ENCODE peak calls at places on chromosomes 5 and 9, in ten cellular contexts. J is suprapubic skin, C is ovary, E is endothelial cell of umbilical vein, I is stomach, W is body of pancreas, T is IMR-90, Z is transverse colon, H is vagina, S is testis. A is an unnamed sample. For H3K9me3, the result is how much of the 10 kb centered on the place peaks cover.

GRCh38 chr5:149325166-149325735 is 20.0 kb upstream of the GRPEL2 start:
- DNase-seq in J (no peak), C (no peak), E (no peak), I (no peak), W (no peak), T (peak), Z (no peak), H (no peak), S (no peak), A (no peak)

GRCh38 chr5:126366199-126366560 is 57.0 kb upstream of the GRAMD2B start:
- DNase-seq in J (no peak), C (no peak), E (no peak), I (no peak), W (no peak), T (no peak), Z (no peak), H (no peak), S (no peak), A (no peak)

GRCh38 chr5:68295772-68296171 is 80.2 kb downstream of the PIK3R1 start:
- DNase-seq in J (no peak), C (no peak), E (no peak), I (no peak), W (no peak), T (no peak), Z (no peak), H (no peak), S (no peak), A (peak)

GRCh38 chr9:126144617-126145456 is 181.8 kb upstream of the MVB12B start:
- DNase-seq in J (no peak), C (no peak), E (no peak), I (peak), W (no peak), T (no peak), Z (no peak), H (peak), S (peak), A (no peak)

GRCh38 chr5:83255268-83255667 is 177.9 kb downstream of the XRCC4 start:
- DNase-seq in J (no peak), C (no peak), E (no peak), I (no peak), W (no peak), T (peak), Z (no peak), H (no peak), S (no peak), A (no peak)

GRCh38 chr9:8486095-8486494 is 686.5 kb upstream of the DMAC1 start:
- DNase-seq in J (no peak), C (peak), E (peak), I (peak), W (peak), T (no peak), Z (peak), H (no peak), S (peak), A (peak)

GRCh38 chr5:163880307-163880706 is 374.9 kb downstream of the MAT2B start:
- DNase-seq in J (no peak), C (no peak), E (no peak), I (no peak), W (no peak), T (peak), Z (no peak), H (no peak), S (no peak), A (no peak)

GRCh38 chr9:124776952-124777645 is at the start of gene OLFML2A:
- DNase-seq in J (no peak), C (peak), E (no peak), I (no peak), W (no peak), T (no peak), Z (peak), H (no peak), S (peak), A (peak)

GRCh38 chr9:96256800-96257199 is 45.2 kb downstream of the HSD17B3 start:
- DNase-seq in J (no peak), C (no peak), E (peak), I (no peak), W (no peak), T (peak), Z (no peak), H (no peak), S (no peak), A (no peak)

GRCh38 chr5:65356274-65356673 is 125.4 kb downstream of the ADAMTS6 start:
- DNase-seq in J (no peak), C (no peak), E (no peak), I (no peak), W (no peak), T (no peak), Z (no peak), H (no peak), S (no peak), A (no peak)

GRCh38 chr9:119844431-119844830 is 475.2 kb upstream of the BRINP1 start:
- DNase-seq in J (no peak), C (no peak), E (no peak), I (no peak), W (no peak), T (no peak), Z (no peak), H (no peak), S (no peak), A (no peak)

GRCh38 chr9:70044450-70045307 is 1.0 kb downstream of the MAMDC2 start:
- DNase-seq in J (no peak), C (peak), E (peak), I (peak), W (peak), T (peak), Z (no peak), H (no peak), S (peak), A (peak)

GRCh38 chr9:88660611-88661010 is 125.6 kb downstream of the NXNL2 start:
- DNase-seq in J (no peak), C (no peak), E (peak), I (no peak), W (no peak), T (peak), Z (no peak), H (no peak), S (peak), A (peak)

GRCh38 chr5:132369471-132370240 is at the start of gene SLC22A5:
- DNase-seq in J (no peak), C (peak), E (peak), I (peak), W (peak), T (peak), Z (peak), H (peak), S (peak), A (peak)

GRCh38 chr5:81718300-81718699 is 32.6 kb downstream of the SSBP2 start:
- DNase-seq in J (no peak), C (no peak), E (peak), I (no peak), W (no peak), T (no peak), Z (no peak), H (no peak), S (no peak), A (no peak)

GRCh38 chr5:112917453-112918005 is 4.5 kb downstream of the REEP5 start:
- DNase-seq in J (no peak), C (no peak), E (no peak), I (no peak), W (no peak), T (peak), Z (no peak), H (no peak), S (no peak), A (no peak)

GRCh38 chr5:132692632-132692967 is 18.8 kb downstream of the IL4 start:
- DNase-seq in J (no peak), C (no peak), E (no peak), I (no peak), W (no peak), T (no peak), Z (no peak), H (no peak), S (no peak), A (no peak)

GRCh38 chr9:108094676-108094993 is 605.1 kb upstream of the KLF4 start:
- DNase-seq in J (no peak), C (no peak), E (no peak), I (no peak), W (no peak), T (peak), Z (no peak), H (no peak), S (no peak), A (no peak)

GRCh38 chr9:116174347-116174746 is 20.8 kb downstream of the PAPPA start:
- DNase-seq in J (no peak), C (no peak), E (no peak), I (no peak), W (no peak), T (peak), Z (no peak), H (no peak), S (no peak), A (no peak)

GRCh38 chr5:72511371-72512178 is 4.4 kb upstream of the ZNF366 start:
- DNase-seq in J (no peak), C (no peak), E (peak), I (no peak), W (no peak), T (peak), Z (no peak), H (no peak), S (no peak), A (no peak)

GRCh38 chr5:122937914-122938313 is 92.5 kb downstream of the SNX24 start:
- DNase-seq in J (no peak), C (no peak), E (peak), I (peak), W (peak), T (no peak), Z (peak), H (no peak), S (peak), A (peak)

GRCh38 chr5:7576023-7576715 is 180.2 kb downstream of the ADCY2 start:
- DNase-seq in J (no peak), C (no peak), E (no peak), I (no peak), W (no peak), T (no peak), Z (peak), H (no peak), S (no peak), A (peak)

GRCh38 chr5:3024126-3024525 is 272.6 kb upstream of the IRX2 start:
- DNase-seq in J (no peak), C (no peak), E (no peak), I (no peak), W (no peak), T (no peak), Z (no peak), H (peak), S (no peak), A (no peak)

GRCh38 chr5:43150075-43150474 is 29.4 kb downstream of the ZNF131 start:
- DNase-seq in J (no peak), C (no peak), E (no peak), I (no peak), W (no peak), T (no peak), Z (no peak), H (no peak), S (no peak), A (no peak)

GRCh38 chr9:136725612-136726011 is 13.2 kb downstream of the DIPK1B start:
- DNase-seq in J (no peak), C (no peak), E (peak), I (no peak), W (no peak), T (peak), Z (no peak), H (no peak), S (no peak), A (no peak)

GRCh38 chr9:129069128-129069824 is 11.6 kb upstream of the DOLPP1 start:
- DNase-seq in J (no peak), C (no peak), E (no peak), I (peak), W (peak), T (no peak), Z (peak), H (no peak), S (peak), A (peak)

GRCh38 chr9:129068110-129068509 is 12.8 kb upstream of the DOLPP1 start:
- DNase-seq in J (no peak), C (no peak), E (no peak), I (no peak), W (no peak), T (no peak), Z (no peak), H (no peak), S (no peak), A (no peak)

GRCh38 chr9:129071526-129072131 is 9.3 kb upstream of the DOLPP1 start:
- DNase-seq in J (no peak), C (no peak), E (no peak), I (peak), W (no peak), T (no peak), Z (peak), H (no peak), S (no peak), A (no peak)

GRCh38 chr9:129070670-129071525 is 10.0 kb upstream of the DOLPP1 start:
- DNase-seq in J (no peak), C (no peak), E (no peak), I (no peak), W (no peak), T (no peak), Z (no peak), H (peak), S (no peak), A (no peak)

DNA sequence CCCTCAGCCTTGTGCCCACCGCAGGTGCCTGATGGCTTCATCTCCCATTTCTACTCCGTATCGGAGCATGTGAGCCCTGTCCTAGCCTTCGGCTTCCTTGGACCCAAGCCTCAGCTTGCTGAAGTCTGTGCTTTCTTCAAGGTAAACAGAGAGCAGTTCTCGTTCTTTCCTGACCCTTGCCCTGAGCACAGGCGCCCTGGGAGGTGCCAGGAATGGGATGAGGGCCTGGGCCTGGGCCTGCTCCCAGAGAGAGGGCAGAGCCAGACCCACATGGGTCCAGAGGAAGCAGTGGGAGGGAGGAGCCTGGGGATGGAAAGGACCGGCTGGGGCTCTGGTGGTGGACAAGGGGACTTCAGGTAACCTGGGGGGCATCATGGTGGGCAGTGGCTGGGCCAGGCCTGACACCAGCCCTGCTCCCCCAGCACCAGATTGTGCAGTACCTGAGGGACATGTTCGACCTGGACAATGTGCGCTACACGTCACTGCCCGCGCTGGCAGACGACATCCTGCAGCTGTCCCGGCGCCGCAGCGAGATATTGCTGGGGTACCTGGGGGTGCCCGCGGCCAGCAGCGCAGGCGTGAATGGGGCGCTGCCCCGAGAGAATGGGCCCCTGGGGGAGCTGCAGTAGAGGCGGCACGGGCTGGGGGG is 11.0 kb upstream of the DOLPP1 start:
- DNase-seq in J (no peak), C (no peak), E (no peak), I (no peak), W (no peak), T (no peak), Z (no peak), H (peak), S (no peak), A (no peak)
- TF ChIP-seq POLR2A in J (no peak), C (no peak), E (no peak), I (no peak), W (no peak), T (no peak), Z (no peak), H (no peak), S (no peak), A (no peak)

GRCh38 chr5:26482817-26483375 is 555.5 kb downstream of the CDH9 start:
- DNase-seq in J (no peak), C (no peak), E (no peak), I (no peak), W (no peak), T (no peak), Z (no peak), H (no peak), S (peak), A (no peak)
- TF ChIP-seq CTCF in J (peak), C (no peak), E (no peak), I (peak), W (peak), T (peak), Z (no peak), H (no peak), S (peak), A (peak)

DNA sequence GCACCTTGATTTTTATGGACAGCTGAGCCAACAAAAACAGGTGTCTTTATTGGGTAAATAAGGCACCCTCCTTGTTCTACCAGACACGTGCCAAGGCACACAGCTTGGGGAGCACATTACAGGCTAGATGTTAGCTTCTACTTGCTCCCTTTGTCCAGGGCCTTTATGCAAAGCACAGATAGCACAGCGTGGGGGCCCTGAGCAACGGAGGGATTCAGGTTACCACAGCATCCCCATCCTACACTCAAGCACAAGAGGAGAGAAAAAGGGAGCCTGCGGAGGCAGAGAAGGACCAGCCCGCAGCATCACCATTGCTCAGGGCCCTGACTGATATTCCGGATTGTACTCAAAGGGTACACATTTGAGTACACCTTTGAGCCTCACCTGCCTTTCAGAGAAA is 181.7 kb upstream of the KIF2A start:
- DNase-seq in J (no peak), C (no peak), E (no peak), I (no peak), W (no peak), T (no peak), Z (no peak), H (no peak), S (no peak), A (no peak)
- H3K9me3 ChIP-seq in J (under half), C (under half), E (under half), I (under half), W (under half), T (under half), Z (under half), H (under half), S (under half), A (under half)

GRCh38 chr5:172437445-172438303 is 16.7 kb downstream of the SH3PXD2B start:
- DNase-seq in J (peak), C (peak), E (peak), I (peak), W (peak), T (peak), Z (peak), H (no peak), S (peak), A (peak)
- TF ChIP-seq POLR2A in J (no peak), C (no peak), E (no peak), I (no peak), W (no peak), T (no peak), Z (no peak), H (no peak), S (no peak), A (peak)

DNA sequence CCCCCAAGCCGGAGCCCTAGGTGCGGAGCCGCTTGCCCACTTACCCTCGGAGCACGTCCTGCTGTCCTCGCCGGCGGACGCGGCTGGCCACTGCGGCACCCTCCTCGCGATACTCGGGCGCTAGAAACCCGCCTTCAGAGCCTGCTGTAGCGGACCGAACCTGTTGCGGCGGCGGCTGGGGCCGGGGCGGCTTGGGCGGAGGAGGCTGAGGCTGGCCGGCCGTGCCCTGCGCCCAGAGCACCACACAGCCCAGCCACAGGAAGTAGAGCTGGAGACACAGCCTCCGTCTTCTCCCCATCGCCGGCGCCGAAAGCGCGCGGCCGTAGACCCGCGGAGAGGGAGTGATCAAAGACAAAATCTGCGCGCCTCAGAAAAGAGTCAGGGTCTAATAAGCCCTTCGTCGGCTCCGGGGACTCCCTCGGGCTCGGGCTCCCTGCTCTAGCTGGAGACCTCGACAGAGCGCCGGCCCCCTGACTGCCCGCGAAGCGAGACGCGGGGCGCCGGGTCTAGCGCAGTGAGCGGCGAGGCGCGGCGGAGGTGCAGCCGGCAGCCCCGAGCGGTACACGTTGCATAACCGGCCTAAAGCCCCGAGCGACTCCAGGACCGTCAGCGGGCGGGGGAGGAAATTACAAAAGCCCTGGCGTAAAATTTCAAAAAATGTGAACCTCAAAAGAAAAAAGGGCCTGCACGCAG is 593 bp downstream of the FBN2 start:
- DNase-seq in J (no peak), C (peak), E (peak), I (no peak), W (peak), T (peak), Z (no peak), H (no peak), S (peak), A (peak)
- TF ChIP-seq CTCF in J (no peak), C (no peak), E (no peak), I (no peak), W (no peak), T (no peak), Z (no peak), H (no peak), S (no peak), A (no peak)

GRCh38 chr9:77017505-77017894 is 2.0 kb upstream of the FOXB2 start:
- DNase-seq in J (no peak), C (no peak), E (no peak), I (no peak), W (no peak), T (no peak), Z (no peak), H (no peak), S (no peak), A (no peak)

GRCh38 chr9:77018058-77019009 is 1.1 kb upstream of the FOXB2 start:
- DNase-seq in J (no peak), C (no peak), E (no peak), I (no peak), W (no peak), T (no peak), Z (no peak), H (no peak), S (no peak), A (no peak)

GRCh38 chr9:77016111-77016525 is 3.3 kb upstream of the FOXB2 start:
- DNase-seq in J (no peak), C (no peak), E (no peak), I (no peak), W (no peak), T (no peak), Z (no peak), H (no peak), S (peak), A (peak)

GRCh38 chr9:77015291-77016048 is 4.0 kb upstream of the FOXB2 start:
- DNase-seq in J (no peak), C (no peak), E (no peak), I (no peak), W (no peak), T (no peak), Z (no peak), H (no peak), S (no peak), A (no peak)

GRCh38 chr9:77016526-77017504 is 2.6 kb upstream of the FOXB2 start:
- DNase-seq in J (no peak), C (no peak), E (no peak), I (no peak), W (no peak), T (no peak), Z (no peak), H (no peak), S (no peak), A (no peak)
- H3K9me3 ChIP-seq in J (under half), C (under half), E (under half), I (under half), W (under half), T (under half), Z (under half), H (under half), S (under half), A (under half)